ENCODE peak calls at places on chromosomes 13 and 19, in eight cellular contexts. P is epithelial cell of prostate, G is endothelial cell, T is HL-60, V is GM12865, D is neural crest cell, Q is right lobe of liver, R is tibial artery. Z is an unnamed sample.

GRCh38 chr19:33630880-33631627 is 9.3 kb downstream of the CHST8 start:
- DNase-seq in Q (no peak), R (no peak), G (no peak), D (no peak), T (no peak), V (no peak), P (no peak), Z (peak; percentile 45)

GRCh38 chr19:14248578-14249011 is 42.6 kb upstream of the ADGRL1 start:
- DNase-seq in G (peak; percentile 58), Q (no peak), T (no peak), R (no peak), P (no peak), D (peak; percentile 75), V (peak; percentile 33), Z (peak; percentile 87)

GRCh38 chr13:30551194-30551593 is 66.5 kb upstream of the USPL1 start:
- DNase-seq in V (peak; percentile 65), R (no peak), D (no peak), P (no peak), Q (no peak), G (peak; percentile 9), T (peak; percentile 54), Z (no peak)

GRCh38 chr19:12836529-12836863 is 1.8 kb upstream of the MAST1 start:
- DNase-seq in D (no peak), P (no peak), V (no peak), T (no peak), R (no peak), Q (no peak), G (no peak), Z (no peak)

GRCh38 chr13:30222253-30222652 is 85.1 kb downstream of the KATNAL1 start:
- DNase-seq in P (no peak), Q (no peak), G (no peak), T (no peak), R (no peak), D (no peak), V (peak; percentile 21), Z (no peak)

GRCh38 chr19:18488838-18489626 is 32.8 kb downstream of the ELL start:
- DNase-seq in R (no peak), V (no peak), Q (peak; percentile 77), T (no peak), D (peak; percentile 53), P (no peak), G (peak; percentile 62), Z (no peak)

GRCh38 chr19:35124098-35125060 is 8.8 kb downstream of the FXYD3 start:
- DNase-seq in Q (peak; percentile 97), D (no peak), P (peak; percentile 64), G (peak; percentile 56), R (peak; percentile 97), V (peak; percentile 93), T (peak; percentile 39), Z (no peak)

GRCh38 chr13:114101325-114101821 is 31.1 kb downstream of the RASA3 start:
- DNase-seq in R (peak; percentile 73), T (no peak), D (no peak), Q (peak; percentile 45), G (no peak), P (no peak), V (no peak), Z (no peak)

GRCh38 chr13:25971499-25972145 is 80.2 kb downstream of the SHISA2 start:
- DNase-seq in T (no peak), R (no peak), P (no peak), D (no peak), G (no peak), Q (no peak), V (no peak), Z (no peak)

GRCh38 chr13:104315606-104316005 is 1249.4 kb upstream of the SLC10A2 start:
- DNase-seq in R (no peak), Q (no peak), G (no peak), D (no peak), T (no peak), V (no peak), P (peak; percentile 63), Z (no peak)

GRCh38 chr13:78137404-78138142 is 218.9 kb upstream of the EDNRB start:
- DNase-seq in G (peak; percentile 42), P (no peak), T (peak; percentile 53), V (peak; percentile 65), R (no peak), Q (no peak), D (peak; percentile 35), Z (no peak)

GRCh38 chr19:40806385-40807146 is 7.6 kb downstream of the EGLN2 start:
- DNase-seq in T (peak; percentile 60), Q (peak; percentile 66), P (no peak), V (peak; percentile 85), G (peak; percentile 95), D (peak; percentile 94), R (peak; percentile 89), Z (peak; percentile 93)

GRCh38 chr19:8335343-8336071 is 7.6 kb downstream of the KANK3 start:
- DNase-seq in T (no peak), P (no peak), D (no peak), R (no peak), G (no peak), V (peak; percentile 35), Q (no peak), Z (no peak)

GRCh38 chr13:70330697-70331361 is 222.6 kb upstream of the KLHL1 start:
- DNase-seq in Q (no peak), V (no peak), G (no peak), T (no peak), P (no peak), R (no peak), D (no peak), Z (no peak)

GRCh38 chr13:69565334-69565733 is 542.3 kb upstream of the ATXN8OS start:
- DNase-seq in V (peak; percentile 55), Q (no peak), D (no peak), T (peak; percentile 36), P (peak; percentile 22), R (no peak), G (peak; percentile 31), Z (no peak)

GRCh38 chr19:40266111-40266510 is 19.0 kb downstream of the AKT2 start:
- DNase-seq in Q (no peak), D (no peak), V (no peak), G (no peak), R (peak; percentile 83), P (no peak), T (no peak), Z (no peak)

GRCh38 chr19:33177417-33177976 is 16.6 kb upstream of the LRP3 start:
- DNase-seq in G (peak; percentile 66), P (no peak), Q (no peak), D (peak; percentile 62), V (no peak), T (peak; percentile 80), R (no peak), Z (peak; percentile 83)

GRCh38 chr13:97528518-97528917 is 94.5 kb downstream of the RAP2A start:
- DNase-seq in R (no peak), P (no peak), V (peak; percentile 21), T (no peak), G (no peak), Q (no peak), D (no peak), Z (no peak)

GRCh38 chr19:11194173-11194572 is 3.2 kb downstream of the KANK2 start:
- DNase-seq in T (no peak), R (no peak), V (no peak), D (no peak), P (no peak), Q (no peak), G (no peak), Z (no peak)

GRCh38 chr19:3375221-3376088 is 9.1 kb downstream of the NFIC start:
- DNase-seq in P (no peak), D (no peak), Q (peak; percentile 97), T (no peak), G (no peak), V (no peak), R (peak; percentile 99), Z (no peak)

GRCh38 chr19:54422136-54422535 is 6.9 kb downstream of the TTYH1 start:
- DNase-seq in G (no peak), Q (no peak), V (no peak), T (no peak), R (no peak), D (no peak), P (no peak), Z (no peak)